ENCODE peak calls at places on chromosomes 1 and 21, in six cellular contexts. I is cardiac muscle cell, A is endothelial cell of umbilical vein, Y is breast epithelium, H is right lobe of liver, W is AG10803. U is an unnamed sample.

GRCh38 chr1:175511496-175511895 is 231.9 kb downstream of the TNR start:
- DNase-seq in I (peak), A (peak), Y (no peak), H (no peak), W (no peak), U (no peak)

GRCh38 chr21:16942703-16943102 is 570.1 kb upstream of the CXADR start:
- DNase-seq in I (peak), A (peak), Y (no peak), H (no peak), W (no peak), U (no peak)

GRCh38 chr1:148362930-148363810 is 119.9 kb downstream of the PPIAL4G start:
- DNase-seq in I (no peak), A (no peak), Y (no peak), H (no peak), W (no peak), U (no peak)

GRCh38 chr1:246214708-246215504 is 292.2 kb downstream of the SMYD3 start:
- DNase-seq in I (peak), A (peak), Y (no peak), H (no peak), W (peak), U (no peak)

GRCh38 chr1:61184035-61184713 is 101.8 kb downstream of the NFIA start:
- DNase-seq in I (peak), A (peak), Y (peak), H (peak), W (peak), U (no peak)

GRCh38 chr1:234772345-234773147 is 162.6 kb upstream of the IRF2BP2 start:
- DNase-seq in I (peak), A (peak), Y (peak), H (no peak), W (peak), U (peak)

GRCh38 chr1:200488375-200489165 is 78.7 kb upstream of the ZNF281 start:
- DNase-seq in I (peak), A (peak), Y (no peak), H (peak), W (peak), U (no peak)

GRCh38 chr1:11938722-11939526 is 4.4 kb downstream of the PLOD1 start:
- DNase-seq in I (peak), A (no peak), Y (no peak), H (no peak), W (no peak), U (no peak)

GRCh38 chr1:46408356-46409062 is 14.4 kb downstream of the FAAH start:
- DNase-seq in I (peak), A (no peak), Y (no peak), H (no peak), W (peak), U (no peak)

GRCh38 chr1:116496898-116497297 is 73.9 kb downstream of the CD58 start:
- DNase-seq in I (no peak), A (no peak), Y (no peak), H (no peak), W (no peak), U (no peak)

GRCh38 chr21:32516729-32517649 is 68.3 kb downstream of the TCP10L start:
- DNase-seq in I (peak), A (peak), Y (no peak), H (no peak), W (peak), U (no peak)

GRCh38 chr1:77068013-77068412 is 151.2 kb downstream of the PIGK start:
- DNase-seq in I (no peak), A (no peak), Y (no peak), H (no peak), W (no peak), U (no peak)

GRCh38 chr1:154441241-154441888 is 36.2 kb downstream of the IL6R start:
- DNase-seq in I (no peak), A (no peak), Y (no peak), H (no peak), W (no peak), U (no peak)

GRCh38 chr21:21624674-21625073 is 626.5 kb downstream of the NCAM2 start:
- DNase-seq in I (peak), A (no peak), Y (no peak), H (no peak), W (peak), U (no peak)

GRCh38 chr21:43740497-43741156 is 21.7 kb downstream of the PDXK start:
- DNase-seq in I (peak), A (no peak), Y (peak), H (no peak), W (peak), U (no peak)

GRCh38 chr21:32940079-32941014 is 85.4 kb upstream of the OLIG2 start:
- DNase-seq in I (peak), A (peak), Y (no peak), H (no peak), W (peak), U (no peak)

GRCh38 chr21:36478941-36479340 is 981 bp downstream of the CLDN14 start:
- DNase-seq in I (peak), A (peak), Y (no peak), H (no peak), W (peak), U (no peak)

GRCh38 chr1:111600886-111601386 is 18.7 kb upstream of the RAP1A start:
- DNase-seq in I (no peak), A (no peak), Y (no peak), H (no peak), W (no peak), U (peak)

GRCh38 chr21:44092201-44092600 is 15.0 kb upstream of the PWP2 start:
- DNase-seq in I (no peak), A (no peak), Y (no peak), H (no peak), W (no peak), U (no peak)

DNA sequence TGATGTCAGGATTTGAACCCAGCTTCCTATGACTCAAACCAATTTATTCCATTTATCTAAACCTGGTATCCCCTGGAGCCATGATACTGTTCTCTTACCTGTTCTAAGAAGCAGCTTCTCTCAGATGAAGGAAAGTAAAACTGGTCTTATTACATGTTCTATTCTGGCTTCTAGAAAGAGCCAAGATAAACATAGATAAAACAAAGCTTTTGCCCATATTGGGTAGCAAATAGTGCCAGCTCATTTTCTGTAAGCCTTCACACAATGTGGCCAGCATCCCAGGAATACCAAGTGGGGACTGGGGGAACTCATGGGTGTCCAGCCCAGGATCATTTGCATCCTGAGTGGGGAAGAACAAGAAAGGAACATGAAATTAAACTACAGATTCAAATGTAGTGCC is 53.5 kb upstream of the EPHA8 start:
- DNase-seq in I (no peak), A (peak), Y (no peak), H (no peak), W (peak), U (no peak)
- H3K4me3 ChIP-seq in I (no peak), A (no peak), Y (no peak), H (no peak), W (no peak), U (no peak)

GRCh38 chr1:151540982-151541377 is 871 bp downstream of the TUFT1 start:
- DNase-seq in I (no peak), A (no peak), Y (no peak), H (no peak), W (no peak), U (no peak)

GRCh38 chr1:151537112-151537511 is 3.0 kb upstream of the TUFT1 start:
- DNase-seq in I (peak), A (no peak), Y (no peak), H (no peak), W (peak), U (no peak)

GRCh38 chr1:151536499-151536898 is 3.6 kb upstream of the TUFT1 start:
- DNase-seq in I (no peak), A (no peak), Y (no peak), H (no peak), W (no peak), U (no peak)

GRCh38 chr1:151540021-151540981 is at the start of gene TUFT1:
- DNase-seq in I (peak), A (peak), Y (peak), H (peak), W (peak), U (peak)

DNA sequence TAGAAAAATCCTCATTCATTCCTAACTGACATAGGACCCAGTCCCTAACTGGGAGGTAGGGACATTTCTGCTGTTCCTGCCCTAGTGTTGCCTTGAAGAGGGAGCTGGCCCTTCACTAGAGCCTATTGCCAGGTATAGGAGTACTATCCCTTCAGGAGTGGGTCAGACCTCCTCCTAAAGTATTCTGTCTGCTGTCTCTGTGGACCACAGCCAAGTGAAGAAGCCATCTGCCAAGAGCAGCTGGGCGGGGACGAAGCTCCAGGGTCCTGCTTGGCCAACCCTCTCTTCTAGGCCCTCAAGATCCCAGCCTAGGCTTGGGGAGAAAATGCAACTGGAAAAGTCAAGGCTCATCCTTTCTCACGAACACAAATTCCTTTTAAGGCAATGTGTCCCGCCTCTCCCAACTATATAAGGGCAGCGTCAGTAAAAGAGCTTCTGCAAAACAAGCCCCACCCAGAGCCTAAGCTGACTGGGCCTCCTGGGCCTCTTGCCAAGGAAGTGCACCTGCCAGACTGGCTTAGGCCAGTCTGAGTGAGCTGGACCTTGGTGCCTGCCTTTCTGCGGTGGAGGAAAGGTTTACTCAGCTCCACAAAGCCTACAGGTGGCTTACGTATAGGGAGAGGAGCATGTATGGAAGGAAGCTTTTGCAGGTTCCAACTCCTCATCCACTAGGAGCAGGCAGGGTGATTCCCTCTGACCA is 638 bp upstream of the TUFT1 start:
- DNase-seq in I (peak), A (peak), Y (peak), H (peak), W (peak), U (peak)
- H3K4me3 ChIP-seq in I (peak), A (peak), Y (peak), H (peak), W (peak), U (peak)

GRCh38 chr1:226369110-226369509 is 38.8 kb downstream of the PARP1 start:
- DNase-seq in I (no peak), A (no peak), Y (no peak), H (no peak), W (no peak), U (no peak)
- H3K4me3 ChIP-seq in I (no peak), A (no peak), Y (no peak), H (no peak), W (no peak), U (no peak)

GRCh38 chr1:20685099-20685662 is 24.0 kb upstream of the DDOST start:
- DNase-seq in I (no peak), A (peak), Y (no peak), H (peak), W (no peak), U (no peak)
- H3K4me3 ChIP-seq in I (no peak), A (no peak), Y (peak), H (peak), W (no peak), U (no peak)

GRCh38 chr1:181134543-181135461 is 46.3 kb downstream of the IER5 start:
- DNase-seq in I (peak), A (peak), Y (peak), H (no peak), W (peak), U (peak)
- H3K4me3 ChIP-seq in I (no peak), A (no peak), Y (peak), H (no peak), W (peak), U (peak)

DNA sequence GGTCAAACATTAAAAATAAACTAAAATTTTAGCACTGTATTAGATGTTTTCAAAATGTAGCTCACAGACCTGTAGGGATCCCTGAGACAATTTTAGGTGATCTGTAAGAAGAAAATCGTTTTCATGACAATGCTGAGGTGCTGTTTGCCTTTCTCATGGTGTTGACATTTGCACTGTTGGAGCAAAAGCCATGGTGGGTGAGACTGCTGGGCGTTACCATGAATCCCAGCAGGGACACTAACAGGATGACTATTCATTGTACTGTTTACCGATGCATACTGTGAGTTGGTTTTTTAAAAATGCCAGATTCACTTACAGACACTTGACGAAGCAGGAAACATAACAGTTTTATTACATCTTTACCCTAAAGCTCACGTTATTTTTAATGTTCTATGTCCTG is 468.5 kb downstream of the PCP4 start:
- DNase-seq in I (no peak), A (no peak), Y (no peak), H (no peak), W (no peak), U (no peak)
- H3K4me3 ChIP-seq in I (no peak), A (no peak), Y (no peak), H (no peak), W (no peak), U (no peak)

DNA sequence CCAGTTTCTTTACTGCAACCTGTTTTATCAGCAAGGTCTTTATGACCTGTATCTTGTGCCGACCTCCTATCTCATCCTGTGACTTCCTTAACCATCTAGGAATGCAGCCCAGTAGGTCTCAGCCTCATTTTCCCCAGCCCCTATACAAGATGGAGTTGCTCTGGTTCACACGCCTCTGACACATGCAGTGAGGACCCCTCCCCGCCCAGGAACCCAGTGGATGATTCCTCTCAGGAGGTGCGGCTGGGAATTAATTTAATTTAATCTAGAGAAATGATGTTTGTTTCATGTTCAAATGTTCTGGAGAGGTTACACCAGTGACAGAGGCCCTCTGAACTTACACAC is 39.0 kb upstream of the LBR start:
- DNase-seq in I (no peak), A (no peak), Y (no peak), H (no peak), W (no peak), U (no peak)
- H3K4me3 ChIP-seq in I (no peak), A (no peak), Y (no peak), H (no peak), W (no peak), U (peak)

GRCh38 chr1:18414321-18414720 is 66.4 kb upstream of the KLHDC7A start:
- DNase-seq in I (no peak), A (no peak), Y (no peak), H (no peak), W (no peak), U (no peak)
- H3K4me3 ChIP-seq in I (no peak), A (no peak), Y (no peak), H (no peak), W (no peak), U (no peak)